ENCODE peak calls at places on chromosomes 5 and 9, in seven cellular contexts. U is A549, V is endothelial cell of umbilical vein, L is SK-N-SH, B is HCT116, O is GM12878, W is NB4. N is an unnamed sample.

GRCh38 chr9:82036101-82036500 is 47.5 kb downstream of the SPATA31D1 start:
- DNase-seq in O (no peak), B (no peak), V (no peak), W (no peak), L (no peak), U (no peak), N (no peak)

GRCh38 chr5:83567741-83568530 is 96.4 kb downstream of the VCAN start:
- DNase-seq in W (no peak), O (no peak), V (peak), B (no peak), L (no peak), U (no peak), N (no peak)

GRCh38 chr5:98110791-98111190 is 662.7 kb upstream of the RGMB start:
- DNase-seq in V (no peak), L (no peak), B (no peak), O (no peak), W (no peak), U (no peak), N (no peak)

GRCh38 chr9:19161257-19162025 is 34.1 kb upstream of the PLIN2 start:
- DNase-seq in U (peak), V (peak), O (peak), B (peak), L (no peak), W (peak), N (no peak)

GRCh38 chr9:79896390-79896789 is 324.6 kb downstream of the TLE4 start:
- DNase-seq in O (no peak), L (no peak), W (no peak), U (no peak), B (no peak), V (no peak), N (no peak)

GRCh38 chr9:112056986-112057385 is 118.1 kb downstream of the SUSD1 start:
- DNase-seq in W (no peak), B (no peak), L (no peak), O (no peak), U (no peak), V (no peak), N (no peak)

GRCh38 chr9:34363619-34364351 is 12.9 kb downstream of the MYORG start:
- DNase-seq in O (no peak), W (no peak), U (no peak), L (no peak), B (no peak), V (peak), N (peak)

GRCh38 chr5:119274024-119274766 is 81.6 kb upstream of the TNFAIP8 start:
- DNase-seq in B (peak), L (no peak), U (no peak), V (no peak), O (no peak), W (peak), N (no peak)

GRCh38 chr5:134371834-134372340 is 518 bp downstream of the UBE2B start:
- DNase-seq in U (peak), V (peak), W (peak), O (no peak), B (no peak), L (peak), N (peak)

GRCh38 chr5:35741126-35741711 is 115.5 kb upstream of the IL7R start:
- DNase-seq in O (no peak), V (no peak), W (peak), L (no peak), U (no peak), B (no peak), N (no peak)

GRCh38 chr5:32583582-32584232 is 1.6 kb upstream of the SUB1 start:
- DNase-seq in B (no peak), O (peak), U (no peak), L (no peak), V (no peak), W (peak), N (peak)

GRCh38 chr5:158654415-158654814 is 445.3 kb downstream of the EBF1 start:
- DNase-seq in O (no peak), L (no peak), B (no peak), W (no peak), U (no peak), V (no peak), N (no peak)

GRCh38 chr5:89686081-89686765 is 723.3 kb downstream of the CETN3 start:
- DNase-seq in V (no peak), U (no peak), O (no peak), W (no peak), L (peak), B (no peak), N (no peak)

GRCh38 chr5:6408260-6408596 is 29.9 kb upstream of the MED10 start:
- DNase-seq in U (no peak), W (no peak), V (no peak), B (no peak), O (no peak), L (no peak), N (no peak)

GRCh38 chr5:163565931-163566608 is 60.7 kb downstream of the MAT2B start:
- DNase-seq in O (peak), V (peak), B (no peak), W (peak), U (no peak), L (no peak), N (peak)

GRCh38 chr9:33042528-33042927 is 17.5 kb downstream of the DNAJA1 start:
- DNase-seq in L (no peak), W (no peak), O (no peak), B (no peak), V (no peak), U (no peak), N (no peak)

GRCh38 chr5:79712741-79713140 is 23.1 kb downstream of the CMYA5 start:
- DNase-seq in L (no peak), B (no peak), U (no peak), O (no peak), V (no peak), W (no peak), N (no peak)

GRCh38 chr5:72467987-72468386 is 39.2 kb downstream of the ZNF366 start:
- DNase-seq in W (peak), V (peak), O (no peak), L (no peak), U (no peak), B (no peak), N (no peak)

GRCh38 chr9:20321683-20322082 is 300.6 kb downstream of the MLLT3 start:
- DNase-seq in O (no peak), L (no peak), B (no peak), U (no peak), W (no peak), V (no peak), N (no peak)

GRCh38 chr5:135208555-135209494 is 174.8 kb upstream of the PITX1 start:
- DNase-seq in W (peak), L (no peak), V (peak), O (no peak), B (peak), U (peak), N (no peak)

GRCh38 chr5:129460951-129461815 is 1.1 kb downstream of the ADAMTS19 start:
- DNase-seq in B (no peak), L (peak), V (peak), O (no peak), U (peak), W (no peak), N (peak)
- TF ChIP-seq MAX in B (no peak), L (no peak), V (no peak), O (no peak), U (no peak), W (no peak), N (no peak)

GRCh38 chr5:18465833-18466681 is 831.8 kb downstream of the TAF11L14 start:
- DNase-seq in V (peak), O (peak), W (peak), U (peak), B (no peak), L (peak), N (peak)
- TF ChIP-seq MAX in V (no peak), O (no peak), W (no peak), U (no peak), B (no peak), L (no peak), N (no peak)

GRCh38 chr9:91536211-91536691 is 112.6 kb upstream of the NFIL3 start:
- DNase-seq in V (no peak), U (peak), B (peak), L (no peak), O (no peak), W (no peak), N (no peak)
- TF ChIP-seq MAX in V (no peak), U (peak), B (peak), L (no peak), O (no peak), W (no peak), N (no peak)

DNA sequence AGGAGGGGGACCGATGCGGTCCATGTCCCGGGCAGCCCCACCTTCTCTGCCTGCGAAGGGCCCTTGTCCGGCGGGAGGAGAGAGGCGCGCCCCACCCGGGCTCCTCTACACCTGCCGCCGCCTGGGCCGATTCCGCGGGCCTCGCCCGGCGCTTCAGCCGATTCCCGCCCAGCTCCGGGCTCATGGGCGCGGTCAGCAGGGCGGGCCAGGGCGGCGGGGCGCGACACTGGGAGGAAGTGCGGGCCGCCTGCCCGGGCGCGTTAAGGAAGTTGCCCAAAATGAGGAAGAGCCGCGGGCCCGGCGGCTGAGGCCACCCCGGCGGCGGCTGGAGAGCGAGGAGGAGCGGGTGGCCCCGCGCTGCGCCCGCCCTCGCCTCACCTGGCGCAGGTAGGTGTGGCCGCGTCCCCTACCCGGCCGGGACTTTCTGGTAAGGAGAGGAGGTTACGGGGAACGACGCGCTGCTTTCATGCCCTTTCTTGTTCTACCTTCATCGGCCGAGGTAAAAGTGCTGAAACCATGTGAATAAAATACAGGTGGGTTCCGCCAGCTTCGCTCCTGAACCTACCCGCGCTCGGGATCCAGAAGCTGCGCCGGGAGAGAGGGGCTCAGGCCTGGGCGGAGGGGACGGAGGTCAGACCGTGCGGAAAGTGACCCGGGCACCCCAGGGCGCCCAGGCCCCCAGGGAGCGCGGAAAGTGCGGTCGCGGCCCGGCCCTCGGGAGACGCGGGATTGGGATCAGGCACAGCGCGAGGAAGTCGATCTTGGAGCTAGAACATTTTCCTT is at the start of gene SYK:
- DNase-seq in W (peak), O (no peak), B (no peak), V (no peak), U (no peak), L (peak), N (peak)
- TF ChIP-seq MAX in W (peak), O (no peak), B (peak), V (no peak), U (no peak), L (no peak), N (peak)

DNA sequence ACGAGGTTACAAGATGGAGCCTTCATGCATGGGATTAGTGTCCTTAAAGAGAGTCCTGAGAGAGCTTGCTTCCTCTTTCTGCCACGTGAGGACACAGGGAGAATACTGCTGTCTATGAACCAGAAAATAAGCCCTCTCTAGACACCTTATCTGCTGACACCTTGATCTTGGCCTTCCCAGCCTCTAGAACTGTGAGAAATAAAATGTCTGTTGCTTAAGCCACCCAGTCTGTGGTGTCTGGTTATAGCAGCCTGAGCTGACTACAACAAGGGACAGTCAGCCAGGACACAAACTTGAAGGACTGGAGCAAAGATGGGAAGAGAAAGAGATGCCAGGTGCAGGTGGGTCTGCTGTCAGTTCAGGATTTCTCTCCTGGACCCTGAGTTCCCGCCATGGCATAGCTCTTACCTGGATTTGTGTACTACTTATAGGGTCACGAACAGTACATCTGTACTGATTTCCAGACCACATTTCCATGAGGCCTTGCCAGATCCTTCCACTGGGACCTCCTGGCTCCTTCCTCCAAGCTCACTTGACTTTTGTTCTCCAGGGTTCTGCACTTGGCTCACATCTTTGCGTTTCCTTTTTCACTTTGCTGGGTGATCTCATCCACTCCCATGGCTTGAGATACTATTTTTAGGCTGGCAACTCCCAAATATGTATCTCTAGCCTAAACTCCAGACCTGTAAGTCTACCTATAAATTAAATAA is 44.8 kb upstream of the LIFR start:
- DNase-seq in V (peak), L (no peak), W (no peak), O (no peak), U (no peak), B (no peak), N (no peak)
- TF ChIP-seq MAX in V (no peak), L (no peak), W (no peak), O (no peak), U (no peak), B (no peak), N (no peak)

GRCh38 chr5:177359451-177359851 is 1.7 kb downstream of the RGS14 start:
- DNase-seq in O (no peak), V (no peak), U (no peak), L (no peak), W (no peak), B (no peak), N (no peak)
- TF ChIP-seq MAX in O (no peak), V (no peak), U (no peak), L (no peak), W (no peak), B (no peak), N (no peak)

N was measured in WTC11.